ENCODE peak calls at places on chromosomes 4 and X, in ten cellular contexts. G is GM23248; J is sciatic nerve; R is GM03348; A is activated CD8-positive, alpha-beta memory T cell treated with anti-CD3 and anti-CD28 coated beads for 1 hour; Z is B cell; K is bronchial epithelial cell; U is neural crest cell; C is CD4-positive, alpha-beta memory T cell; O is NCI-H2029. D is an unnamed sample.
A peak's percentile ranks its signal among the peaks of the same experiment; 100 is the strongest.

GRCh38 chr4:93828830-93829530 is 427 bp downstream of the ATOH1 start:
- DNase-seq in K (no peak), J (no peak), C (no peak), Z (no peak), O (no peak), G (peak; percentile 24), A (no peak), U (peak; percentile 18), R (peak; percentile 23), D (peak; percentile 20)

GRCh38 chr4:3413217-3413671 is 28.5 kb upstream of the HGFAC start:
- DNase-seq in K (no peak), U (no peak), J (peak; percentile 47), Z (no peak), R (no peak), A (no peak), C (no peak), O (no peak), G (no peak), D (no peak)

GRCh38 chr4:122205687-122206086 is 53.6 kb downstream of the BLTP1 start:
- DNase-seq in J (no peak), G (no peak), C (no peak), K (peak; percentile 18), O (no peak), Z (no peak), U (no peak), A (no peak), R (no peak), D (no peak)

GRCh38 chr4:36280555-36280954 is 861 bp upstream of the DTHD1 start:
- DNase-seq in O (no peak), K (peak; percentile 63), A (no peak), G (no peak), J (no peak), C (no peak), U (no peak), R (no peak), Z (no peak), D (no peak)

GRCh38 chr4:89681219-89681618 is 155.7 kb downstream of the SNCA start:
- DNase-seq in O (no peak), G (no peak), A (no peak), Z (no peak), K (peak; percentile 85), J (no peak), C (no peak), R (no peak), U (no peak), D (no peak)

GRCh38 chr4:76596713-76597112 is 161.7 kb downstream of the SHROOM3 start:
- DNase-seq in K (no peak), U (no peak), J (no peak), O (no peak), R (no peak), A (no peak), G (no peak), Z (no peak), C (no peak), D (no peak)

GRCh38 chr4:105022811-105023667 is 123.6 kb upstream of the TET2 start:
- DNase-seq in K (peak; percentile 85), O (no peak), U (no peak), G (no peak), Z (no peak), C (no peak), J (no peak), A (no peak), R (no peak), D (no peak)

GRCh38 chr4:17561195-17561909 is 15.6 kb upstream of the LAP3 start:
- DNase-seq in J (no peak), K (peak; percentile 81), G (peak; percentile 97), O (no peak), C (no peak), U (no peak), Z (no peak), A (no peak), R (peak; percentile 82), D (no peak)

GRCh38 chrX:124282580-124282979 is 49.9 kb upstream of the TEX13D start:
- DNase-seq in C (no peak), R (no peak), A (no peak), O (no peak), J (no peak), Z (no peak), G (no peak), U (no peak), K (no peak), D (no peak)

GRCh38 chrX:153723351-153724251 is 586 bp downstream of the BCAP31 start:
- DNase-seq in C (peak; percentile 60), G (peak; percentile 66), O (no peak), A (no peak), J (no peak), Z (peak; percentile 52), R (peak; percentile 50), U (no peak), K (peak; percentile 55), D (peak; percentile 58)

GRCh38 chrX:129641941-129642340 is 12.8 kb downstream of the APLN start:
- DNase-seq in U (no peak), K (no peak), R (no peak), O (no peak), C (no peak), Z (no peak), J (no peak), G (peak; percentile 22), A (no peak), D (no peak)

GRCh38 chr4:145099653-145100052 is 1.5 kb downstream of the ABCE1 start:
- DNase-seq in G (peak; percentile 41), O (no peak), R (peak; percentile 6), J (no peak), U (no peak), Z (no peak), C (no peak), K (peak; percentile 17), A (no peak), D (no peak)

GRCh38 chr4:6449746-6450369 is 22.6 kb downstream of the PPP2R2C start:
- DNase-seq in J (no peak), Z (no peak), R (no peak), A (no peak), C (no peak), K (no peak), O (no peak), U (no peak), G (no peak), D (no peak)

GRCh38 chrX:7414753-7415152 is 266.8 kb upstream of the PUDP start:
- DNase-seq in Z (no peak), R (no peak), G (no peak), U (no peak), O (no peak), A (no peak), J (no peak), K (no peak), C (no peak), D (no peak)

GRCh38 chr4:16227462-16227868 is 1.2 kb upstream of the TAPT1 start:
- DNase-seq in K (no peak), C (peak; percentile 20), O (no peak), U (no peak), G (peak; percentile 57), J (peak; percentile 63), A (no peak), Z (no peak), R (peak; percentile 13), D (no peak)

GRCh38 chr4:82896755-82897154 is 3.8 kb upstream of the THAP9 start:
- DNase-seq in O (no peak), K (no peak), A (no peak), R (no peak), J (no peak), U (no peak), C (no peak), Z (no peak), G (no peak), D (no peak)

GRCh38 chr4:107719211-107719926 is 665 bp downstream of the PAPSS1 start:
- DNase-seq in J (no peak), K (peak; percentile 50), Z (no peak), R (peak; percentile 25), C (no peak), A (no peak), O (no peak), G (peak; percentile 66), U (no peak), D (peak; percentile 4)

GRCh38 chr4:110615366-110616161 is 7.3 kb downstream of the PITX2 start:
- DNase-seq in U (peak; percentile 26), K (no peak), R (no peak), Z (no peak), G (no peak), A (no peak), C (no peak), J (no peak), O (no peak), D (no peak)

GRCh38 chr4:109846395-109847098 is 1.4 kb upstream of the LRIT3 start:
- DNase-seq in C (no peak), J (no peak), R (no peak), A (no peak), G (no peak), O (no peak), K (no peak), Z (no peak), U (no peak), D (no peak)